ENCODE peak calls at places on chromosomes 11 and 22, in seven cellular contexts. X is H7, I is kidney, B is HCT116, U is GM23248, C is AG10803, P is lower lobe of right lung. D is an unnamed sample.

GRCh38 chr22:48923165-48923875 is 904.4 kb downstream of the BRD1 start:
- DNase-seq in P (no peak), B (no peak), U (no peak), I (no peak), C (no peak), X (no peak), D (no peak)

GRCh38 chr11:81497202-81497804 is 1236.4 kb downstream of the FAM181B start:
- DNase-seq in X (peak), I (no peak), B (peak), U (peak), P (no peak), C (peak), D (peak)

GRCh38 chr11:15815246-15816209 is 540.8 kb downstream of the SOX6 start:
- DNase-seq in U (peak), C (peak), P (no peak), X (no peak), B (no peak), I (no peak), D (peak)

GRCh38 chr22:39690901-39691620 is 120.5 kb downstream of the CACNA1I start:
- DNase-seq in X (peak), I (no peak), U (peak), B (no peak), P (no peak), C (no peak), D (peak)

GRCh38 chr22:48049116-48049515 is 1286.7 kb downstream of the TBC1D22A start:
- DNase-seq in C (no peak), B (no peak), X (no peak), P (no peak), U (no peak), I (no peak), D (no peak)

GRCh38 chr11:93652161-93652597 is 9.3 kb upstream of the CEP295 start:
- DNase-seq in C (peak), P (no peak), U (peak), I (no peak), X (no peak), B (no peak), D (peak)

GRCh38 chr22:21933413-21933812 is 19.2 kb downstream of the PPM1F start:
- DNase-seq in B (no peak), U (no peak), X (no peak), C (no peak), I (no peak), P (no peak), D (no peak)

GRCh38 chr11:105769627-105770026 is 159.8 kb downstream of the GRIA4 start:
- DNase-seq in X (no peak), U (no peak), P (no peak), B (no peak), C (no peak), I (no peak), D (no peak)

GRCh38 chr11:12110714-12111481 is 508 bp downstream of the MICAL2 start:
- DNase-seq in U (peak), C (peak), X (peak), B (no peak), I (peak), P (peak), D (peak)

GRCh38 chr11:105033344-105033743 is 1.6 kb downstream of the CASP1 start:
- DNase-seq in X (no peak), B (no peak), I (no peak), U (no peak), P (no peak), C (no peak), D (no peak)

GRCh38 chr11:42232655-42233054 is 773.2 kb upstream of the LRRC4C start:
- DNase-seq in X (peak), U (no peak), C (no peak), P (no peak), B (no peak), I (no peak), D (no peak)

GRCh38 chr11:10666976-10667892 is 26.3 kb downstream of the IRAG1 start:
- DNase-seq in C (peak), I (no peak), B (no peak), U (peak), P (no peak), X (no peak), D (no peak)

GRCh38 chr11:58567889-58568512 is 7.7 kb downstream of the LPXN start:
- DNase-seq in P (peak), I (no peak), U (peak), C (peak), X (peak), B (peak), D (peak)

GRCh38 chr22:42277988-42278776 is 7.7 kb upstream of the TCF20 start:
- DNase-seq in P (no peak), X (peak), U (no peak), I (peak), B (no peak), C (no peak), D (peak)

GRCh38 chr11:79973701-79974626 is 533.1 kb upstream of the TENM4 start:
- DNase-seq in U (no peak), I (no peak), P (no peak), B (no peak), X (peak), C (peak), D (peak)

GRCh38 chr22:42160251-42160650 is 29.6 kb upstream of the CYP2D6 start:
- DNase-seq in P (no peak), B (no peak), C (no peak), X (peak), U (no peak), I (no peak), D (no peak)

GRCh38 chr22:25021976-25022711 is 69.6 kb downstream of the KIAA1671 start:
- DNase-seq in C (no peak), U (no peak), X (no peak), B (no peak), I (no peak), P (no peak), D (no peak)

GRCh38 chr22:49663823-49664222 is 163.8 kb downstream of the BRD1 start:
- DNase-seq in X (no peak), P (peak), I (peak), B (no peak), C (no peak), U (no peak), D (no peak)

GRCh38 chr11:117076941-117077659 is 21.1 kb downstream of the SIK3 start:
- DNase-seq in P (no peak), U (no peak), I (no peak), X (no peak), B (no peak), C (no peak), D (no peak)

GRCh38 chr11:116837231-116838091 is at the start of gene APOA1:
- DNase-seq in X (peak), I (no peak), C (no peak), P (no peak), B (no peak), U (no peak), D (no peak)

GRCh38 chr11:59062602-59063529 is 23.2 kb upstream of the GLYATL1B start:
- DNase-seq in I (no peak), P (peak), C (no peak), B (no peak), U (no peak), X (peak), D (peak)

GRCh38 chr11:92199991-92200390 is 24.6 kb upstream of the FAT3 start:
- DNase-seq in X (no peak), U (no peak), P (no peak), I (no peak), B (no peak), C (no peak), D (no peak)

GRCh38 chr22:47390026-47390970 is 627.8 kb downstream of the TBC1D22A start:
- DNase-seq in P (no peak), I (peak), C (no peak), B (no peak), X (no peak), U (no peak), D (no peak)

GRCh38 chr11:122097419-122098001 is 18.5 kb downstream of the BLID start:
- DNase-seq in C (peak), U (peak), I (no peak), X (no peak), B (no peak), P (no peak), D (peak)
- H3K4me3 ChIP-seq in C (peak), U (peak), I (peak), X (no peak), B (no peak), P (peak), D (peak)

DNA sequence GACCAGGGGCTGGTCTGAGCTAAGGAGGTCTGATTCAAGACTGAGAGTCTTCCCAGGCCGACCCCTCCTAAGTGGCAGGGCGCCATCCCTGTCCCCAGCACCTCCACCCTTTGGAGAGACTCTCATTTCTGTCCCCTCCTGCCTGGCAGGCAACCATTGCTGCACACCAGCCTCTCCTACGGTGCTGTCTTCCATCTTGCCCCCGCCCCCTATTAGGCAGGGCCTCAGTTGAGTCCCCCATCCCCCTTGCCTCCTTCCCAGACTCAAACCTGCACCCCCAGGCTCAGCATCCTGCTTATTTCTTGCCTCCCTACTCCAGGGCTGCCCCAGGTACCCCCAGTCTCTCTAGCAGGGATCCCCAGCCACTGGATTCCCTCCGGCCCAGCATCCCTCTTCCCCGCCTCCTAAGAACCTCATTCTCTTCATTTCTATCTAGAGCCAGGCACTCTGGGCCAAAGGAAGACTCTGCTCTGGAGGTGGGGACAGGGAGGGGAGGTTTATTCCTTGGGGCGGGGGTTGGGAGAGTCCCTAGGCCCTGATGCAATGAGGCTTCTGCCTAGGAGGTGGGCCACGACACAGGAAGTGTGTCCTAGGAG is 1.7 kb upstream of the RCOR2 start:
- DNase-seq in U (peak), X (peak), B (no peak), C (peak), I (no peak), P (no peak), D (no peak)
- H3K4me3 ChIP-seq in U (peak), X (peak), B (peak), C (no peak), I (no peak), P (peak), D (no peak)

GRCh38 chr11:83782329-83782728 is 496.2 kb upstream of the CCDC90B start:
- DNase-seq in U (no peak), P (no peak), X (no peak), B (no peak), I (no peak), C (no peak), D (no peak)
- H3K4me3 ChIP-seq in U (no peak), P (no peak), X (no peak), B (no peak), I (no peak), C (no peak), D (no peak)

GRCh38 chr11:99911116-99911515 is 776.0 kb upstream of the ARHGAP42 start:
- DNase-seq in B (no peak), C (no peak), I (no peak), P (no peak), U (no peak), X (peak), D (no peak)
- H3K4me3 ChIP-seq in B (no peak), C (no peak), I (no peak), P (no peak), U (no peak), X (no peak), D (no peak)

DNA sequence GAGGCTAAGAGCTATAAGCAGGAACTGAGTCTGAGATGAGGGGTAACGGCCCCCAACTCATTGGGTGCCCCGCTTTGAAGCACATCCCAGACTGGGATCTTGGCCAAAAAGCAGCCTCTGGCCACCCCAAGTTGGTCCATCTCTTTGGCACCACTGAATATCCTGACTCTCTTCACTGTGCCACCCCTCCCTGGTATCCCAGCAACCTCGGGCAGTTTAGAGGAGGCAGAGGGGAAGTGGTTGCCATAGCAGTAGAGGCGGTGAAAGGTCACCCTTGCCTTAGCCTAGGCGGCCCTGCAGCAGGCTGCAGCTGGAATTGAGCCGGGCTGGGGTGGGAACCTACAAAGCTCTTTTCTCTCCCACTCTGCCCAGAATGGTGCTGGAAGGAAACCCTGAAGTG is 1.1 kb downstream of the PELI3 start:
- DNase-seq in U (peak), I (peak), B (no peak), C (no peak), X (peak), P (peak), D (no peak)
- H3K4me3 ChIP-seq in U (peak), I (peak), B (peak), C (peak), X (peak), P (peak), D (peak)

D was measured in cardiac fibroblast.